ENCODE peak calls at places on chromosomes 1 and 21, in seven cellular contexts. C, E, V, T, Z, P and X are unnamed samples. For H3K4me1, the result is how much of the 10 kb centered on the place peaks cover.

GRCh38 chr1:154745286-154745731 is 124.8 kb downstream of the KCNN3 start:
- DNase-seq in C (peak), E (peak), V (no peak), T (no peak), Z (peak), P (no peak), X (peak)

GRCh38 chr1:9715536-9716226 is 64.2 kb downstream of the PIK3CD start:
- DNase-seq in C (no peak), E (no peak), V (no peak), T (no peak), Z (no peak), P (no peak), X (no peak)

GRCh38 chr21:39562791-39563770 is 49.7 kb upstream of the B3GALT5 start:
- DNase-seq in C (no peak), E (no peak), V (no peak), T (no peak), Z (no peak), P (no peak), X (no peak)

GRCh38 chr1:203142684-203143408 is 15.3 kb downstream of the ADORA1 start:
- DNase-seq in C (no peak), E (no peak), V (no peak), T (no peak), Z (no peak), P (no peak), X (no peak)

GRCh38 chr1:178011101-178011828 is 41.4 kb upstream of the SEC16B start:
- DNase-seq in C (no peak), E (no peak), V (no peak), T (no peak), Z (no peak), P (peak), X (no peak)

GRCh38 chr21:35825954-35826353 is 234.4 kb downstream of the SETD4 start:
- DNase-seq in C (no peak), E (no peak), V (no peak), T (no peak), Z (no peak), P (no peak), X (no peak)

GRCh38 chr1:161388639-161389038 is 21.0 kb upstream of the CFAP126 start:
- DNase-seq in C (no peak), E (no peak), V (no peak), T (no peak), Z (no peak), P (no peak), X (no peak)

GRCh38 chr1:36086529-36087232 is 2.0 kb upstream of the ADPRS start:
- DNase-seq in C (no peak), E (peak), V (no peak), T (no peak), Z (no peak), P (no peak), X (no peak)

GRCh38 chr1:107939256-107939655 is 25.7 kb downstream of the VAV3 start:
- DNase-seq in C (no peak), E (no peak), V (no peak), T (no peak), Z (no peak), P (no peak), X (no peak)

GRCh38 chr1:86503477-86504129 is 34.9 kb downstream of the CLCA1 start:
- DNase-seq in C (peak), E (peak), V (no peak), T (no peak), Z (no peak), P (no peak), X (peak)

GRCh38 chr1:216566809-216567208 is 143.6 kb upstream of the USH2A start:
- DNase-seq in C (no peak), E (no peak), V (no peak), T (no peak), Z (no peak), P (no peak), X (no peak)

GRCh38 chr1:18511469-18511997 is 30.8 kb downstream of the KLHDC7A start:
- DNase-seq in C (no peak), E (no peak), V (no peak), T (no peak), Z (no peak), P (no peak), X (no peak)

GRCh38 chr21:43900690-43901089 is 35.7 kb downstream of the AGPAT3 start:
- DNase-seq in C (no peak), E (peak), V (no peak), T (no peak), Z (no peak), P (no peak), X (no peak)

GRCh38 chr1:96962807-96963206 is 241.2 kb downstream of the PTBP2 start:
- DNase-seq in C (no peak), E (no peak), V (no peak), T (no peak), Z (no peak), P (no peak), X (no peak)

GRCh38 chr1:62286778-62287224 is 32.4 kb downstream of the KANK4 start:
- DNase-seq in C (no peak), E (no peak), V (no peak), T (no peak), Z (no peak), P (no peak), X (no peak)

GRCh38 chr1:56437959-56438358 is 141.4 kb downstream of the PLPP3 start:
- DNase-seq in C (no peak), E (no peak), V (no peak), T (no peak), Z (no peak), P (no peak), X (no peak)

GRCh38 chr1:51733793-51734522 is 117.1 kb downstream of the OSBPL9 start:
- DNase-seq in C (no peak), E (no peak), V (no peak), T (no peak), Z (no peak), P (no peak), X (no peak)

GRCh38 chr1:112021263-112021662 is 31.8 kb upstream of the KCND3 start:
- DNase-seq in C (no peak), E (no peak), V (no peak), T (no peak), Z (no peak), P (no peak), X (no peak)

GRCh38 chr1:182029002-182029378 is 32.5 kb downstream of the ZNF648 start:
- DNase-seq in C (no peak), E (no peak), V (no peak), T (no peak), Z (no peak), P (no peak), X (no peak)

GRCh38 chr1:147073062-147073432 is 99.2 kb downstream of the PRKAB2 start:
- DNase-seq in C (no peak), E (no peak), V (no peak), T (no peak), Z (no peak), P (no peak), X (no peak)

GRCh38 chr1:170893655-170894297 is 41.6 kb upstream of the MROH9 start:
- DNase-seq in C (no peak), E (no peak), V (no peak), T (no peak), Z (no peak), P (no peak), X (no peak)

GRCh38 chr1:203378529-203379271 is 27.8 kb upstream of the FMOD start:
- DNase-seq in C (peak), E (no peak), V (no peak), T (no peak), Z (no peak), P (no peak), X (no peak)

GRCh38 chr1:43530483-43531452 is at the start of gene PTPRF:
- DNase-seq in C (peak), E (peak), V (no peak), T (peak), Z (peak), P (peak), X (peak)

GRCh38 chr1:233379869-233380438 is 52.4 kb downstream of the MAP3K21 start:
- DNase-seq in C (no peak), E (no peak), V (no peak), T (no peak), Z (no peak), P (no peak), X (no peak)

GRCh38 chr1:18191037-18191867 is 83.7 kb downstream of the IGSF21 start:
- DNase-seq in C (no peak), E (no peak), V (no peak), T (no peak), Z (no peak), P (no peak), X (no peak)

GRCh38 chr1:39490596-39491145 is 765 bp upstream of the BMP8A start:
- DNase-seq in C (no peak), E (no peak), V (no peak), T (peak), Z (no peak), P (no peak), X (no peak)

GRCh38 chr1:201456499-201457309 is 12.3 kb downstream of the PHLDA3 start:
- DNase-seq in C (peak), E (peak), V (peak), T (peak), Z (no peak), P (peak), X (no peak)

GRCh38 chr21:29146726-29147125 is 16.3 kb downstream of the MAP3K7CL start:
- DNase-seq in C (no peak), E (no peak), V (no peak), T (no peak), Z (no peak), P (no peak), X (no peak)
- H3K4me1 ChIP-seq in C (under half), E (under half), V (half or more), T (under half), Z (under half), P (under half), X (under half)

DNA sequence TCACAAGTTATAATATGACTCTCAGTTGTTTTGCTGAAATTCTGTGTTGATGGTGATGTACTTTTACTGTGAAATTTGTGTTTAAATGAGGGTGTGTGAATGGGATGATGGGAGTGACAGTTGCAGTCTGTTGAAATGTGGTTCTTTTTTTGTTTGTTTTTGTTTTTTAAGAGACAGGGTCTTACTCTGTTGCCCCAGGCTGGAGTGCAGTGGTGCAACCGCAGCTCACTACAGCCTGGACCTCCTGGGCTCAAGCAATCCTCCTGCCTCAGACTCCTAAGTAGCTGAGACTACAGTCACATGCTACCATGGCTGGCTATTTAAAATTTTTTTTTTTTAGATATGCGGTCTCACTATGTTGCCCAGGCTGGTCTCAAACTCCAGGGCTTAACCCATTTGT is 7.1 kb downstream of the DDI2 start:
- DNase-seq in C (no peak), E (no peak), V (no peak), T (no peak), Z (no peak), P (no peak), X (no peak)
- H3K4me1 ChIP-seq in C (under half), E (under half), V (half or more), T (half or more), Z (under half), P (under half), X (under half)

GRCh38 chr1:26418865-26419349 is 8.3 kb downstream of the LIN28A start:
- DNase-seq in C (no peak), E (no peak), V (no peak), T (no peak), Z (no peak), P (peak), X (no peak)
- H3K4me1 ChIP-seq in C (under half), E (under half), V (under half), T (under half), Z (under half), P (under half), X (under half)

DNA sequence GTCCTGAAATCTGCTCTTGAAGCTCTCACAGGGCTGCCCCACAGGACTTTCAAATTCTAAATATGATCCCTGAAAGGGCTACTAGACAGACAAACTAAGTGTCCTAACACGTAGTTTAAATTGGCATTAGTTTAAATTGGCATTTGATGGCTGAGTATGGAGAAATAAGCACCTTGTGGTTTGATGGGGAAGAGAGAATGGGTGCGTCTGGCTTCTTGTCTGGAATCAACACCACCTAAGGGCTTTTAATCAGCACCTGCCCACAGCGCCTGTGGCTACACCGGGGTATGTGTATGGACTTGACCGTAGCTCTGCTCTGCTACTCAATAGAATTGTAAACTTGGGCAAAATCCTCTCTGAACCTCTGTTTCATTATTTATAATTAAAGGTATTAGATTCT is 5.7 kb upstream of the LAMB3 start:
- DNase-seq in C (no peak), E (no peak), V (no peak), T (no peak), Z (no peak), P (no peak), X (no peak)
- H3K4me1 ChIP-seq in C (under half), E (under half), V (under half), T (under half), Z (under half), P (under half), X (under half)

GRCh38 chr21:45127937-45128336 is 53.6 kb downstream of the ADARB1 start:
- DNase-seq in C (no peak), E (no peak), V (no peak), T (no peak), Z (no peak), P (no peak), X (no peak)
- H3K4me1 ChIP-seq in C (under half), E (half or more), V (half or more), T (under half), Z (under half), P (under half), X (half or more)